ENCODE peak calls at places on chromosomes 11 and 22, in four cellular contexts. One of them, this sample, is unnamed.

GRCh38 chr11:23509023-23509422 is 648.7 kb upstream of the CCDC179 start:
- DNase-seq in RWPE1: peak
- DNase-seq in colonic mucosa: no peak
- DNase-seq in lower lobe of right lung: no peak
- DNase-seq in this sample: no peak

GRCh38 chr11:1484716-1485503 is 1.7 kb downstream of the MOB2 start:
- DNase-seq in RWPE1: no peak
- DNase-seq in colonic mucosa: peak
- DNase-seq in lower lobe of right lung: peak
- DNase-seq in this sample: peak

GRCh38 chr22:36391648-36392047 is 3.9 kb upstream of the MYH9 start:
- DNase-seq in RWPE1: no peak
- DNase-seq in colonic mucosa: no peak
- DNase-seq in lower lobe of right lung: no peak
- DNase-seq in this sample: no peak

GRCh38 chr11:60857378-60858232 is 1.9 kb upstream of the PTGDR2 start:
- DNase-seq in RWPE1: no peak
- DNase-seq in colonic mucosa: no peak
- DNase-seq in lower lobe of right lung: no peak
- DNase-seq in this sample: no peak

GRCh38 chr11:71449596-71449995 is 1.4 kb upstream of the DHCR7 start:
- DNase-seq in RWPE1: no peak
- DNase-seq in colonic mucosa: no peak
- DNase-seq in lower lobe of right lung: no peak
- DNase-seq in this sample: no peak

GRCh38 chr11:43988040-43988793 is 45.8 kb downstream of the C11orf96 start:
- DNase-seq in RWPE1: no peak
- DNase-seq in colonic mucosa: no peak
- DNase-seq in lower lobe of right lung: no peak
- DNase-seq in this sample: no peak

GRCh38 chr11:71251159-71251721 is 1.1 kb downstream of the SHANK2 start:
- DNase-seq in RWPE1: peak
- DNase-seq in colonic mucosa: no peak
- DNase-seq in lower lobe of right lung: peak
- DNase-seq in this sample: no peak

GRCh38 chr11:128336203-128336602 is 251.2 kb downstream of the ETS1 start:
- DNase-seq in RWPE1: no peak
- DNase-seq in colonic mucosa: no peak
- DNase-seq in lower lobe of right lung: peak
- DNase-seq in this sample: peak

GRCh38 chr11:92277871-92278270 is 53.3 kb downstream of the FAT3 start:
- DNase-seq in RWPE1: peak
- DNase-seq in colonic mucosa: no peak
- DNase-seq in lower lobe of right lung: no peak
- DNase-seq in this sample: no peak

GRCh38 chr11:94417386-94417987 is 16.3 kb upstream of the GPR83 start:
- DNase-seq in RWPE1: no peak
- DNase-seq in colonic mucosa: no peak
- DNase-seq in lower lobe of right lung: no peak
- DNase-seq in this sample: no peak

GRCh38 chr11:18151581-18151980 is 19.2 kb downstream of the MRGPRX3 start:
- DNase-seq in RWPE1: no peak
- DNase-seq in colonic mucosa: no peak
- DNase-seq in lower lobe of right lung: no peak
- DNase-seq in this sample: no peak

GRCh38 chr11:13222285-13222684 is 55.3 kb upstream of the BMAL1 start:
- DNase-seq in RWPE1: no peak
- DNase-seq in colonic mucosa: no peak
- DNase-seq in lower lobe of right lung: no peak
- DNase-seq in this sample: no peak

GRCh38 chr11:128291835-128292234 is 295.5 kb downstream of the ETS1 start:
- DNase-seq in RWPE1: no peak
- DNase-seq in colonic mucosa: peak
- DNase-seq in lower lobe of right lung: no peak
- DNase-seq in this sample: no peak

GRCh38 chr11:11860103-11860979 is 18.6 kb downstream of the USP47 start:
- DNase-seq in RWPE1: no peak
- DNase-seq in colonic mucosa: no peak
- DNase-seq in lower lobe of right lung: no peak
- DNase-seq in this sample: no peak

GRCh38 chr11:19345519-19345847 is 104.7 kb upstream of the E2F8 start:
- DNase-seq in RWPE1: no peak
- DNase-seq in colonic mucosa: no peak
- DNase-seq in lower lobe of right lung: no peak
- DNase-seq in this sample: peak

This sample was measured in left ventricle myocardium superior.